ENCODE peak calls at places on chromosomes 5 and 9, in six cellular contexts. One of them, this sample, is unnamed.

GRCh38 chr5:90173299-90174030 is 236.1 kb downstream of the CETN3 start:
- DNase-seq in tibial artery: no peak
- DNase-seq in osteocyte: no peak
- DNase-seq in CD4-positive, alpha-beta T cell: no peak
- DNase-seq in cardiac fibroblast: no peak
- DNase-seq in heart right ventricle: no peak
- DNase-seq in this sample: no peak

GRCh38 chr5:61330341-61330878 is 1.6 kb upstream of the ZSWIM6 start:
- DNase-seq in tibial artery: peak; percentile 38
- DNase-seq in osteocyte: no peak
- DNase-seq in CD4-positive, alpha-beta T cell: no peak
- DNase-seq in cardiac fibroblast: peak; percentile 52
- DNase-seq in heart right ventricle: peak; percentile 21
- DNase-seq in this sample: no peak

GRCh38 chr9:88530051-88530450 is 4.9 kb upstream of the NXNL2 start:
- DNase-seq in tibial artery: peak; percentile 43
- DNase-seq in osteocyte: no peak
- DNase-seq in CD4-positive, alpha-beta T cell: no peak
- DNase-seq in cardiac fibroblast: peak; percentile 46
- DNase-seq in heart right ventricle: no peak
- DNase-seq in this sample: no peak

GRCh38 chr9:127917603-127918002 is 762 bp upstream of the ST6GALNAC4 start:
- DNase-seq in tibial artery: no peak
- DNase-seq in osteocyte: no peak
- DNase-seq in CD4-positive, alpha-beta T cell: no peak
- DNase-seq in cardiac fibroblast: no peak
- DNase-seq in heart right ventricle: no peak
- DNase-seq in this sample: no peak

GRCh38 chr5:95471922-95472321 is 80.8 kb downstream of the FAM81B start:
- DNase-seq in tibial artery: no peak
- DNase-seq in osteocyte: no peak
- DNase-seq in CD4-positive, alpha-beta T cell: no peak
- DNase-seq in cardiac fibroblast: peak; percentile 10
- DNase-seq in heart right ventricle: no peak
- DNase-seq in this sample: no peak

GRCh38 chr5:87405472-87406155 is 7.1 kb downstream of the CCNH start:
- DNase-seq in tibial artery: no peak
- DNase-seq in osteocyte: no peak
- DNase-seq in CD4-positive, alpha-beta T cell: no peak
- DNase-seq in cardiac fibroblast: peak; percentile 24
- DNase-seq in heart right ventricle: no peak
- DNase-seq in this sample: no peak

GRCh38 chr5:32225445-32225844 is 51.3 kb upstream of the GOLPH3 start:
- DNase-seq in tibial artery: no peak
- DNase-seq in osteocyte: no peak
- DNase-seq in CD4-positive, alpha-beta T cell: no peak
- DNase-seq in cardiac fibroblast: peak; percentile 62
- DNase-seq in heart right ventricle: no peak
- DNase-seq in this sample: no peak

GRCh38 chr9:107759823-107760166 is 270.2 kb upstream of the KLF4 start:
- DNase-seq in tibial artery: no peak
- DNase-seq in osteocyte: no peak
- DNase-seq in CD4-positive, alpha-beta T cell: no peak
- DNase-seq in cardiac fibroblast: no peak
- DNase-seq in heart right ventricle: no peak
- DNase-seq in this sample: no peak

GRCh38 chr9:65409471-65409980 is 124.5 kb upstream of the FOXD4L5 start:
- DNase-seq in tibial artery: no peak
- DNase-seq in osteocyte: no peak
- DNase-seq in CD4-positive, alpha-beta T cell: no peak
- DNase-seq in cardiac fibroblast: no peak
- DNase-seq in heart right ventricle: no peak
- DNase-seq in this sample: no peak

GRCh38 chr5:106862450-106863193 is 808.1 kb downstream of the EFNA5 start:
- DNase-seq in tibial artery: no peak
- DNase-seq in osteocyte: no peak
- DNase-seq in CD4-positive, alpha-beta T cell: no peak
- DNase-seq in cardiac fibroblast: peak; percentile 8
- DNase-seq in heart right ventricle: no peak
- DNase-seq in this sample: no peak

GRCh38 chr5:31880460-31880859 is 241.5 kb downstream of the PDZD2 start:
- DNase-seq in tibial artery: no peak
- DNase-seq in osteocyte: no peak
- DNase-seq in CD4-positive, alpha-beta T cell: no peak
- DNase-seq in cardiac fibroblast: no peak
- DNase-seq in heart right ventricle: no peak
- DNase-seq in this sample: no peak

GRCh38 chr5:181245427-181246275 is 1.9 kb upstream of the RACK1 start:
- DNase-seq in tibial artery: no peak
- DNase-seq in osteocyte: no peak
- DNase-seq in CD4-positive, alpha-beta T cell: no peak
- DNase-seq in cardiac fibroblast: no peak
- DNase-seq in heart right ventricle: no peak
- DNase-seq in this sample: no peak

GRCh38 chr9:130862747-130863146 is 27.7 kb downstream of the ABL1 start:
- DNase-seq in tibial artery: no peak
- DNase-seq in osteocyte: no peak
- DNase-seq in CD4-positive, alpha-beta T cell: no peak
- DNase-seq in cardiac fibroblast: no peak
- DNase-seq in heart right ventricle: no peak
- DNase-seq in this sample: no peak

GRCh38 chr5:54178207-54178606 is 132.2 kb downstream of the ARL15 start:
- DNase-seq in tibial artery: no peak
- DNase-seq in osteocyte: no peak
- DNase-seq in CD4-positive, alpha-beta T cell: no peak
- DNase-seq in cardiac fibroblast: no peak
- DNase-seq in heart right ventricle: no peak
- DNase-seq in this sample: no peak

GRCh38 chr9:87088192-87088591 is 140.9 kb upstream of the GAS1 start:
- DNase-seq in tibial artery: no peak
- DNase-seq in osteocyte: no peak
- DNase-seq in CD4-positive, alpha-beta T cell: no peak
- DNase-seq in cardiac fibroblast: peak; percentile 64
- DNase-seq in heart right ventricle: no peak
- DNase-seq in this sample: no peak

GRCh38 chr5:76546497-76547102 is 76.6 kb downstream of the F2RL2 start:
- DNase-seq in tibial artery: no peak
- DNase-seq in osteocyte: no peak
- DNase-seq in CD4-positive, alpha-beta T cell: no peak
- DNase-seq in cardiac fibroblast: no peak
- DNase-seq in heart right ventricle: no peak
- DNase-seq in this sample: no peak

GRCh38 chr9:113775714-113776113 is 100.4 kb upstream of the ZNF618 start:
- DNase-seq in tibial artery: no peak
- DNase-seq in osteocyte: peak; percentile 48
- DNase-seq in CD4-positive, alpha-beta T cell: no peak
- DNase-seq in cardiac fibroblast: peak; percentile 18
- DNase-seq in heart right ventricle: no peak
- DNase-seq in this sample: no peak

GRCh38 chr9:113772121-113772885 is 103.8 kb upstream of the ZNF618 start:
- DNase-seq in tibial artery: peak; percentile 30
- DNase-seq in osteocyte: peak; percentile 23
- DNase-seq in CD4-positive, alpha-beta T cell: no peak
- DNase-seq in cardiac fibroblast: peak; percentile 57
- DNase-seq in heart right ventricle: no peak
- DNase-seq in this sample: no peak

GRCh38 chr9:113774968-113775367 is 101.1 kb upstream of the ZNF618 start:
- DNase-seq in tibial artery: no peak
- DNase-seq in osteocyte: peak; percentile 15
- DNase-seq in CD4-positive, alpha-beta T cell: no peak
- DNase-seq in cardiac fibroblast: no peak
- DNase-seq in heart right ventricle: no peak
- DNase-seq in this sample: no peak

GRCh38 chr9:113771199-113771598 is 104.9 kb upstream of the ZNF618 start:
- DNase-seq in tibial artery: no peak
- DNase-seq in osteocyte: no peak
- DNase-seq in CD4-positive, alpha-beta T cell: no peak
- DNase-seq in cardiac fibroblast: no peak
- DNase-seq in heart right ventricle: no peak
- DNase-seq in this sample: no peak

DNA sequence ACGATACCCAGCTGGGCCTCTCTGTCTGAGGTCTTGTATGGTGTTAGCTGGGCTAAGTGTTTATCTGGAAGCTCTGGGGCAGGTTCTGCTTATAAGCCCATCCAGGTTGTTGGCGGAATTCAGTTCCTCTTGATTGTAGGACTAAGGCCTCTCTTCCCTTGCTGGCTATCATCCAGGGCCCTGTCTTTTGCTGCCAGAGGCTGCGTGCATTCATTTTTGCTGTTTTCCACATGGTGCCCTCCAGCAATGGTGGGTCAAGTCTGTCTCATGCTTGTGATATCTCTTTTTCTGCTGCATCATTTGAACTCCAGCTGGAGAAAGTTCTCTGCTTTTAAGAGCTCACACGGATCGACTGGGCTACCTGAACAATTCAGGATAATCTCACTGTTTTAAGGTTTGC is 105.7 kb upstream of the ZNF618 start:
- DNase-seq in tibial artery: no peak
- DNase-seq in osteocyte: no peak
- DNase-seq in CD4-positive, alpha-beta T cell: no peak
- DNase-seq in cardiac fibroblast: peak; percentile 40
- DNase-seq in heart right ventricle: no peak
- DNase-seq in this sample: no peak
- TF ChIP-seq CTCF in tibial artery: no peak
- TF ChIP-seq CTCF in osteocyte: no peak
- TF ChIP-seq CTCF in CD4-positive, alpha-beta T cell: no peak
- TF ChIP-seq CTCF in cardiac fibroblast: no peak
- TF ChIP-seq CTCF in heart right ventricle: no peak
- TF ChIP-seq CTCF in this sample: no peak

DNA sequence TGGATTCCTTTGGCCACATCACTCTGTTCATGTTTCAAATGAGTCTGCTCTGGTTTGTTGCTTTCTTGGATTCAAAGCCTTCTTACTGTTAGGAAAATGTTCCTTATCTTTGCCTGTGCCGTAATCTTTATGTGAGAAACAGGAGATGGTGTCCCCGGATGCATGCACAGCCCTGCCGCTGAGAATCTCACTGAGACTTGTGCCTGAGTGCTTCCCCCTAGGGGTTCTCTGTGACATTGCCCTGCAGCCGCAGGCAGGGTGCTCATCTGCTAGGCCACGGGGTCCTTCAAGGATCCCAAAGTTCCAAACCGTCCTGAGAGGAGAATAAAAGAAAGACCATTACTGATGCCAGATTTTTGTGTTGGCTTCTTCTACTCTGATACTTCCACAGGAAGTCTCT is 81.4 kb upstream of the ANKRD55 start:
- DNase-seq in tibial artery: no peak
- DNase-seq in osteocyte: no peak
- DNase-seq in CD4-positive, alpha-beta T cell: no peak
- DNase-seq in cardiac fibroblast: no peak
- DNase-seq in heart right ventricle: peak; percentile 38
- DNase-seq in this sample: no peak
- TF ChIP-seq CTCF in tibial artery: peak; percentile 44
- TF ChIP-seq CTCF in osteocyte: no peak
- TF ChIP-seq CTCF in CD4-positive, alpha-beta T cell: peak; percentile 27
- TF ChIP-seq CTCF in cardiac fibroblast: peak; percentile 89
- TF ChIP-seq CTCF in heart right ventricle: no peak
- TF ChIP-seq CTCF in this sample: peak; percentile 38

DNA sequence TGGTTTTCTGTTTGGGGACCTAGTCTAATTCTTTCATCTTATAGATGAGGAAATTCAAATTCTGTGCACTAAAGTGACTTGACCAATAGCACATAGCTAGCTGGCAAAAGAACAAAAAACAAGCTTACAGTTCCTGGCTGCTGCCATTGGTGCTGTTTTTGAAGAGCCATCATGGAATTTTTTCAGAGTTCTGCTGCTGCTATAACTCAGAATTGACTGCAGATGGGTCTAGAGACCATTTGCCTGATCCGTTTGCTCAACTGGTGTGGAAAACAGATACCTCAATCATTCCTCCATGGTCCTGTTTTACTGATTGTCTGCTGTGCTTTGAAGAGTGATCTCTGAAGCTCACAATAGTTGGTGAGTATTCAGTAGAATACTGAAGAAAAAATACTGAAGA is 15.2 kb downstream of the FBXL7 start:
- DNase-seq in tibial artery: no peak
- DNase-seq in osteocyte: no peak
- DNase-seq in CD4-positive, alpha-beta T cell: no peak
- DNase-seq in cardiac fibroblast: peak; percentile 26
- DNase-seq in heart right ventricle: no peak
- DNase-seq in this sample: no peak
- TF ChIP-seq CTCF in tibial artery: no peak
- TF ChIP-seq CTCF in osteocyte: peak; percentile 28
- TF ChIP-seq CTCF in CD4-positive, alpha-beta T cell: no peak
- TF ChIP-seq CTCF in cardiac fibroblast: no peak
- TF ChIP-seq CTCF in heart right ventricle: peak; percentile 13
- TF ChIP-seq CTCF in this sample: no peak

GRCh38 chr5:36241636-36242533 is at the start of gene NADK2:
- DNase-seq in tibial artery: peak; percentile 95
- DNase-seq in osteocyte: peak; percentile 98
- DNase-seq in CD4-positive, alpha-beta T cell: peak; percentile 92
- DNase-seq in cardiac fibroblast: peak; percentile 98
- DNase-seq in heart right ventricle: peak; percentile 95
- DNase-seq in this sample: peak; percentile 96

GRCh38 chr5:36238896-36239295 is 2.8 kb downstream of the NADK2 start:
- DNase-seq in tibial artery: no peak
- DNase-seq in osteocyte: no peak
- DNase-seq in CD4-positive, alpha-beta T cell: no peak
- DNase-seq in cardiac fibroblast: peak; percentile 15
- DNase-seq in heart right ventricle: no peak
- DNase-seq in this sample: no peak

GRCh38 chr5:36242534-36243144 is 914 bp upstream of the NADK2 start:
- DNase-seq in tibial artery: no peak
- DNase-seq in osteocyte: no peak
- DNase-seq in CD4-positive, alpha-beta T cell: no peak
- DNase-seq in cardiac fibroblast: no peak
- DNase-seq in heart right ventricle: no peak
- DNase-seq in this sample: no peak

GRCh38 chr5:36239370-36240293 is 2.1 kb downstream of the NADK2 start:
- DNase-seq in tibial artery: no peak
- DNase-seq in osteocyte: no peak
- DNase-seq in CD4-positive, alpha-beta T cell: no peak
- DNase-seq in cardiac fibroblast: no peak
- DNase-seq in heart right ventricle: no peak
- DNase-seq in this sample: no peak

DNA sequence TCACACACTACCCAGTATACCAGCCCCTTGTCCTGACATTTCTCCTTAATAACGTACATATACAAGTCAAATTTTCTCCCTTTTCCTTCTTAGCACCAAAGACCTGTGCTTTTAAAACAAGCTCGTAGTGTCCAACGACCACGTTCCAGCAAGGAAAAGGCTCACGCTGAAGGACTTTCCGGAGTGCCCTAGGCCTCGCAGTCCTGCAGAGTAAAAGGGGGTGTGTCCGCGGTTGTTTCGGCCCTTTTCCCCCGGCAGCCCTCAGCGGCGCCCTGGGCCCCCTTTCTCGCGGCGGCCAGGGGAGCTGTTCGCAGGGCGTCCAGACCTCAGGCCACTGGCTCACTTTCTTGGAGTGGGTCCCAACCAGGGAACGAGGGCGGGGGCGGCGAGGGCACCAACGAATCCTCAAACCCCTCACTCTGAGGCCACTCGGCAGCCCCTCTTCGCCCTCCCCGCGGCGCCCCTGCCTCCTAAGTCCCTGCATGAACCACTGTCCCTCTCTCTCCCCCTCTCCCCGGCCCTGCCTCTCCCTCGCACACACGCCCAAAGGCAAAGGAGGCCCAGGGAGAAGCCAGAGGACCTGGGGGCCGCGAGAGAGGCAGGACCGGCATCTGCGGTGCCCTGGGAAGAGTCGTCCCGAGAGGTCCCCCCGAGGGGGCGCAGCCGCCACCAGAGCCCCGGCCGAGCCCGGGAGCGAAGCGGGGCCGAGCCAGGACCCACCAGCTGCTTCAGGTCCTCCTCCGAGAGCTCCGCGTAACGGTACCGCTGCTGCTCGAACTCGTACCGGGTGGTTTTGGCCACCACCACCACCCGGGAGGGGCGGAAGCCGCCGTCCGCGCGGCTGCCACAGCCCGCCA is 718 bp downstream of the NADK2 start:
- DNase-seq in tibial artery: peak; percentile 61
- DNase-seq in osteocyte: peak; percentile 87
- DNase-seq in CD4-positive, alpha-beta T cell: no peak
- DNase-seq in cardiac fibroblast: peak; percentile 72
- DNase-seq in heart right ventricle: peak; percentile 58
- DNase-seq in this sample: peak; percentile 52
- TF ChIP-seq CTCF in tibial artery: no peak
- TF ChIP-seq CTCF in osteocyte: no peak
- TF ChIP-seq CTCF in CD4-positive, alpha-beta T cell: no peak
- TF ChIP-seq CTCF in cardiac fibroblast: peak; percentile 0
- TF ChIP-seq CTCF in heart right ventricle: no peak
- TF ChIP-seq CTCF in this sample: peak; percentile 8